ENCODE peak calls at places on chromosome 21, in five cellular contexts. D, R, Z, X and G are unnamed samples.

GRCh38 chr21:44327603-44327974 is 11.6 kb downstream of the CFAP410 start:
- ATAC-seq in R (no peak), D (no peak), X (no peak), Z (no peak), G (no peak)

GRCh38 chr21:29194847-29195246 is 64.4 kb downstream of the MAP3K7CL start:
- ATAC-seq in Z (peak; percentile 57), X (no peak), R (no peak), D (peak; percentile 63), G (no peak)

GRCh38 chr21:32215306-32215685 is 63.6 kb downstream of the MIS18A start:
- ATAC-seq in Z (no peak), R (no peak), D (no peak), X (no peak), G (no peak)

GRCh38 chr21:16473965-16474364 is 744.2 kb downstream of the USP25 start:
- ATAC-seq in D (no peak), R (no peak), Z (no peak), X (no peak), G (peak; percentile 19)

GRCh38 chr21:37074195-37074510 is 1.1 kb downstream of the TTC3 start:
- ATAC-seq in Z (no peak), D (peak; percentile 41), R (no peak), X (peak; percentile 2), G (no peak)

GRCh38 chr21:27077501-27077900 is 110.6 kb upstream of the ADAMTS5 start:
- ATAC-seq in D (no peak), R (no peak), Z (no peak), X (no peak), G (no peak)

GRCh38 chr21:38054334-38054733 is 138.1 kb upstream of the KCNJ6 start:
- ATAC-seq in X (no peak), D (no peak), R (no peak), Z (no peak), G (no peak)

GRCh38 chr21:35044770-35045538 is 4.1 kb downstream of the RUNX1 start:
- ATAC-seq in Z (no peak), R (no peak), X (no peak), D (no peak), G (no peak)

GRCh38 chr21:19913995-19914394 is 1084.2 kb upstream of the NCAM2 start:
- ATAC-seq in R (no peak), Z (no peak), D (no peak), X (no peak), G (no peak)

GRCh38 chr21:29904359-29905282 is 35.2 kb downstream of the GRIK1 start:
- ATAC-seq in R (no peak), D (peak; percentile 88), Z (peak; percentile 60), X (peak; percentile 41), G (no peak)

GRCh38 chr21:33931799-33932390 is 16.3 kb upstream of the ATP5PO start:
- ATAC-seq in Z (no peak), X (peak; percentile 27), R (no peak), D (no peak), G (no peak)

GRCh38 chr21:23740463-23740862 is 1866.8 kb downstream of the MRPL39 start:
- ATAC-seq in Z (peak; percentile 30), D (no peak), X (no peak), R (no peak), G (no peak)

GRCh38 chr21:29403922-29404538 is 105.3 kb downstream of the BACH1 start:
- ATAC-seq in X (peak; percentile 17), D (no peak), R (peak; percentile 74), Z (no peak), G (peak; percentile 36)

DNA sequence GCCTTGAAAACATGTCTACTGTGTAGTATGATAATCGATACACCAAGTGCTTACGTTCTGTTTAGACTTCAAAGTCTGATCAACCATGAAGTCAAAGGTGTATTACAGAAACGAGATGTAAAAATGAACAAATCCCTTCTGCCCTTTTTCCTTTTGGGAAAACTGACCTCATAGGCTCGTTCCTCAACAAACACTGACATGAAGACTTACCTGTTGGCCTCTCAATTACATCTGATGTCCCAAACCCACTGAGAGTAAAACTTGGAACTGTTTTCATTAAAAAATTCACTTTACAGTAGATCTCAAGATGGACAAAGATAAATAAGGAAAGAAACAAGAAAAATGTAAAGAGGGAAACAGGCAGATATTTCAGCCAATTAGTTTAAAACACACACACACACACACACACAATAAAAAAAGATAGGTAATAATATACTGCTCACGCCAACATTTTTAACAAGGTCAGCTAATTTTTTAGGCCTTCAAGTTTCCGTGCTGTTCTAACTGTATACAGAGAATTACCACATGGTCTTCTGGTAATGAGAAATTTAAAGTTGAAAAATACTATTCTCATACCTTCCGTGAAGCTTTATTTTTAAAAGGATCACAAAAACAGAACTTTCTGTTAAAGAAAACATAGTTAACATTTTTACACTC is 2.1 kb downstream of the HMGN1 start:
- ATAC-seq in R (no peak), X (no peak), Z (no peak), D (no peak), G (no peak)
- H3K36me3 ChIP-seq in R (no peaks in the 10 kb centered on the region), X (peaks cover 23% of the 10 kb centered on the region), Z (peaks cover 40% of the 10 kb centered on the region), D (peaks cover 30% of the 10 kb centered on the region), G (no peaks in the 10 kb centered on the region)

GRCh38 chr21:42230636-42231035 is 11.7 kb downstream of the ABCG1 start:
- ATAC-seq in X (no peak), R (no peak), Z (no peak), D (no peak), G (no peak)

GRCh38 chr21:42228709-42229220 is 9.8 kb downstream of the ABCG1 start:
- ATAC-seq in R (no peak), X (no peak), Z (no peak), D (no peak), G (no peak)

GRCh38 chr21:42229676-42230075 is 10.7 kb downstream of the ABCG1 start:
- ATAC-seq in R (no peak), D (no peak), X (no peak), Z (no peak), G (no peak)

GRCh38 chr21:42225571-42226155 is 6.7 kb downstream of the ABCG1 start:
- ATAC-seq in R (no peak), Z (no peak), X (no peak), D (no peak), G (no peak)

DNA sequence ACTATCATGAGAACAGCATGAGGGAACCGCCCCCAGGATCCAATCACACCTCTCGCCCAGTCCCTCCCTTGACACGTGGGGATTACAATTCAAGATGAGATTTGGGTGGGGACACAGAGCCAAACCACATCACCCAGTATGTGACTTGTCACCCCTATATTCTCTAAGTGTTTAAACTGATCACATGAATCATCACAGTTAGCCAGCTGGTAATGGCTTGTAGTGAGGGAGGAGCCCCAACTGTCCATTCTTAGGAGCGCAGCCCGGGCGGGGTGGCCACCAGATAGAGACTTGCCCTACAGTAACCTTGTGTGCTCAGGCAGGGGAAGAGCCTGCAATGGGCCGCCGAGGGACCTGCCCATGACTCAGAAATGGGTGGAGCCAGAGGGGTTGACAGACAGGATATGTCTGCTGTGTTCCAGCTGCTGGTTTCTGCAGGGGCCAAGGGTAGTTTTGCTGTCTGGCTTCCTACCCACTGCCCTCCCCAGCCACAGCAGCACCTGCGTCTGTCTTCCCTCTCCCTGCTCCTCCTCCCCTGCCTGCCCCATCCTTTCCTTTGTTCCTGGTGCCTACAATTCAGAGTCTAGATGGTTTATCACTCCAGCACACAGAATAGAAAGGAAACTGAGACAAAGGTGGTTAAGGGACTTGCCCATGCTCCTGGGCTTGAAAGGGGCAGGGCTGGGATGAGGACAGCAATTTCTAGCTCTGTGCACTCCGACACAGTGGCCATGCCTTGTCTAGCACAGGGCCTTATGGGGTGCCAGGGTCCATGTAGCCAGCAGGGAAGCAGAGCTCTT is 9.2 kb downstream of the ABCG1 start:
- ATAC-seq in X (peak; percentile 92), Z (peak; percentile 97), R (peak; percentile 95), D (peak; percentile 84), G (peak; percentile 97)
- TF ChIP-seq POLR2AphosphoS5 in X (no peak), Z (no peak), R (peak; percentile 89), D (no peak), G (peak; percentile 45)

GRCh38 chr21:25689226-25689625 is 45.5 kb downstream of the ATP5PF start:
- ATAC-seq in Z (no peak), R (no peak), D (no peak), X (no peak), G (no peak)

GRCh38 chr21:25691931-25692330 is 42.8 kb downstream of the ATP5PF start:
- ATAC-seq in X (no peak), Z (no peak), R (peak; percentile 40), D (no peak), G (no peak)

GRCh38 chr21:25688284-25689035 is 46.2 kb downstream of the ATP5PF start:
- ATAC-seq in R (no peak), Z (no peak), D (no peak), X (no peak), G (no peak)

GRCh38 chr21:25682382-25682781 is 43.3 kb downstream of the JAM2 start:
- ATAC-seq in Z (peak; percentile 95), D (no peak), X (no peak), R (no peak), G (no peak)

GRCh38 chr21:25687787-25688186 is 46.9 kb downstream of the ATP5PF start:
- ATAC-seq in D (no peak), X (no peak), R (no peak), Z (no peak), G (no peak)
- H3K36me3 ChIP-seq in D (no peaks in the 10 kb centered on the region), X (no peaks in the 10 kb centered on the region), R (no peaks in the 10 kb centered on the region), Z (no peaks in the 10 kb centered on the region), G (no peaks in the 10 kb centered on the region)

DNA sequence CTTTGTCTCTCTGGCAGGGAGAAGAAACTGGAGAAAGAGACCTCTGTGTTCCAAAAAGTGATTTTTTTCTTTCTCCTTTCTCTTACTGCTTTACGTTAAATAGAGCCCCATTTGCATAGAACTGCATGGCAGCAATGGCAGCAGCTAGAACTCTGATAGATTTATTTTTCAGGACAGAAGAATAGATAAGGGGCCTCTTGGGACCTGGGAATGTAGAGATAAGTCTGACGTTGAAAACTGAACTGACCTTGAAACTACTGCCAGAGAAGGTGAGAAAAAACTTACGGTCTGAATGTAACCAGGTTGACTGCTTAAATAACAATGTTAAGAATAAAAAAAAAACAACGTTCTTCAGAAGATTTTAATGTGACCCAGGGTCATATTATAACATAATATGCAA is 25.4 kb upstream of the B3GALT5 start:
- ATAC-seq in D (no peak), R (no peak), Z (no peak), X (no peak), G (no peak)
- TF ChIP-seq POLR2AphosphoS5 in D (no peak), R (no peak), Z (no peak), X (no peak), G (no peak)

GRCh38 chr21:43025636-43026180 is 49.9 kb downstream of the CBS start:
- ATAC-seq in X (no peak), R (no peak), D (no peak), Z (no peak), G (no peak)
- H3K36me3 ChIP-seq in X (peaks cover 4% of the 10 kb centered on the region), R (peaks cover 15% of the 10 kb centered on the region), D (peaks cover 49% of the 10 kb centered on the region), Z (peaks cover 30% of the 10 kb centered on the region), G (peaks cover 100% of the 10 kb centered on the region)

DNA sequence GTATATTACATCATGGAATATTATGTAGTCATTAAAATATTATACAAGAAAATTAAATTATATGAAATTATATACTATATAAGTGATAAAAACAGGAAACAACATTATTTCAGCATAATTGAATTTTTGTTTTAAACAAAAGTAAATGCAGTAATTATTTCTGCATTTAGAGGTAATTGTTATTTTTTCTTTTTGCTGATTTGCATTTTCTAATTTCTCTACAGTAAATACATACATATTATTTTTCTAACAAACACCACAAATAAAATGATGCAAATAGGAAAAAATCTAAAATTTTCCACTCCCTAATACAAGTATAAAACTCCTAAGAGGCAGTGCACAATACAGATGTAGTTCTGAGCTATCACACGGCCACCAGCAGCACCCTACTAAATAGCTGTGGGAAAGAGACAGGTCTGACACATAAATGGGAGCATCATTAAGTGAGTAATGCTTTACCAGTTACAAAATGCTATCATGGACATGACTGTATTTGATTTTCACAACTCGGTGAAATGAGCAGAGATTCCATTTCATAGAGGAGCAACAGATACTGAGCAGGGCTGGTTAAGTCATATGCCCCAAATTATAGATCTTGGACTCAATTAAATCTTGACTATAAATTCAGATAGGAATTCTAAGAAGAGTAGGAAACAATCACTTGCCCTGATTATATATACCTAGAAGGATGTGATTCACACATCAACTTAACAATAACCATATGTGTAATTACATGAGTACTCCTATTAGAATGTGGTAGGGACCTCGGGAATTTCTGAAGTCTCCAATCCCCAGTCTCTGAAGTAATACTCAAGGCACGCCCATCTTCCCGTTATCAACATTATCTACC is 49.0 kb downstream of the NRIP1 start:
- ATAC-seq in R (no peak), D (peak; percentile 69), X (no peak), Z (no peak), G (no peak)
- TF ChIP-seq POLR2AphosphoS5 in R (no peak), D (no peak), X (no peak), Z (no peak), G (no peak)